ENCODE peak calls at places on chromosomes 6 and 20, in five cellular contexts. O is transverse colon, E is psoas muscle, P is ascending aorta, X is PC-3. W is an unnamed sample. For H3K36me3, the result is how much of the 10 kb centered on the place peaks cover.

GRCh38 chr6:43869091-43869710 is 99.2 kb downstream of the VEGFA start:
- DNase-seq in O (no peak), E (peak), P (no peak), X (no peak), W (no peak)

GRCh38 chr6:18504232-18504596 is 117.1 kb downstream of the RNF144B start:
- DNase-seq in O (no peak), E (no peak), P (no peak), X (no peak), W (no peak)

GRCh38 chr6:22848121-22848520 is 278.8 kb downstream of the HDGFL1 start:
- DNase-seq in O (no peak), E (no peak), P (no peak), X (no peak), W (no peak)

GRCh38 chr20:16864069-16864468 is 115.9 kb downstream of the OTOR start:
- DNase-seq in O (no peak), E (no peak), P (no peak), X (peak), W (no peak)

GRCh38 chr20:58709703-58710039 is 17.1 kb downstream of the NPEPL1 start:
- DNase-seq in O (no peak), E (no peak), P (no peak), X (no peak), W (no peak)

GRCh38 chr6:51983564-51983963 is 103.8 kb downstream of the PKHD1 start:
- DNase-seq in O (no peak), E (no peak), P (no peak), X (no peak), W (no peak)

GRCh38 chr6:117890172-117890571 is 16.9 kb upstream of the SLC35F1 start:
- DNase-seq in O (no peak), E (no peak), P (no peak), X (no peak), W (no peak)

GRCh38 chr6:145836170-145836569 is 21.6 kb upstream of the FBXO30 start:
- DNase-seq in O (no peak), E (no peak), P (no peak), X (peak), W (no peak)

GRCh38 chr6:18503588-18504231 is 116.6 kb downstream of the RNF144B start:
- DNase-seq in O (peak), E (no peak), P (no peak), X (peak), W (peak)

GRCh38 chr6:29129326-29130012 is 21.6 kb downstream of the OR2J3 start:
- DNase-seq in O (no peak), E (no peak), P (no peak), X (no peak), W (no peak)

GRCh38 chr20:45378191-45378590 is at the start of gene TP53TG5:
- DNase-seq in O (no peak), E (no peak), P (no peak), X (no peak), W (no peak)

GRCh38 chr6:149567846-149568585 is 1.8 kb downstream of the GINM1 start:
- DNase-seq in O (no peak), E (no peak), P (no peak), X (no peak), W (no peak)

GRCh38 chr20:37453836-37454235 is 67.2 kb upstream of the NNAT start:
- DNase-seq in O (no peak), E (no peak), P (no peak), X (no peak), W (no peak)

GRCh38 chr6:2505624-2506023 is 245.1 kb downstream of the MYLK4 start:
- DNase-seq in O (no peak), E (no peak), P (no peak), X (peak), W (no peak)

GRCh38 chr20:54680872-54681297 is 205.5 kb downstream of the DOK5 start:
- DNase-seq in O (peak), E (no peak), P (no peak), X (peak), W (no peak)

GRCh38 chr6:35181313-35181932 is 32.3 kb upstream of the SCUBE3 start:
- DNase-seq in O (no peak), E (no peak), P (no peak), X (peak), W (no peak)

DNA sequence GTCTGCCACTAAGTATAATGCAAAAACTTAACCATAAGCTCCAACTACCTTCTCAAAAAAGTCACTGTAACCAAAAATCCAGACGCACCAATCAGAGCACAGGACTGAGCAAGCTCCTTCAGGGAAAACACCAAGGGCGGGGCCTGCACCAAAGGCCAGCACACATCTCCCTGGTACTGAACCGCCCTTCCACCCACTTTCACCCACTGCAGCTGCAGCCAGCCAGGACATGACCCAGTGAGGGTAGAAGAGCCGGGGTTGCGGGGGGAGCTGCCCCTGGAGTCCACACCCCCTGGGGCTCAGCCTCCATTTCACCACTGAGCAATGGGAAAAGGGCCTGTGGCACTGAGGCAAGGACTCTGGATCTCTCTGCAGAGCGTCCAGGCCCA is 54.3 kb downstream of the TAF4 start:
- DNase-seq in O (no peak), E (no peak), P (no peak), X (no peak), W (no peak)
- H3K36me3 ChIP-seq in O (under half), E (half or more), P (half or more), X (under half), W (half or more)

DNA sequence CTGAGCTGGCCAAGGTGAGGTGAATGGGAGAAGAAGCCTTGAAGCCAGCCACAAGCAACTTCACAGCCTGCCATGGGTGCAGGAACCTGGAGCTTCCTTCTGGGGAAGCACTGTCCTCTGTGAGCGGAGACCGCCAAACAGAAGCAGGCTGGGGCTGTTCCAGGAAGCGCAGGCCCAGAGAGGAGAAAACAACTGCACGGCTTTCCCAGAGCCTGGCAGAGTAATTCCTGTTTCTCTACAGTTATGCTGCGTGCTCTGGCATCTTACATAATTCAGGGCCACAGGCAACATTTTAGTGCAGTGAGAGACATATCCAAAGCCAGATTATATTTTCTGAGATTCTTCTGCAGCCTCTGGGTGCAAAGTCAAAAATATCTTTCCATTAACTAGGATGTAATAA is 143.6 kb downstream of the F13A1 start:
- DNase-seq in O (no peak), E (no peak), P (no peak), X (no peak), W (no peak)
- H3K4me3 ChIP-seq in O (no peak), E (no peak), P (no peak), X (no peak), W (no peak)

GRCh38 chr6:15512126-15512525 is 150.7 kb downstream of the DTNBP1 start:
- DNase-seq in O (no peak), E (no peak), P (no peak), X (peak), W (no peak)
- H3K36me3 ChIP-seq in O (under half), E (under half), P (half or more), X (under half), W (half or more)

DNA sequence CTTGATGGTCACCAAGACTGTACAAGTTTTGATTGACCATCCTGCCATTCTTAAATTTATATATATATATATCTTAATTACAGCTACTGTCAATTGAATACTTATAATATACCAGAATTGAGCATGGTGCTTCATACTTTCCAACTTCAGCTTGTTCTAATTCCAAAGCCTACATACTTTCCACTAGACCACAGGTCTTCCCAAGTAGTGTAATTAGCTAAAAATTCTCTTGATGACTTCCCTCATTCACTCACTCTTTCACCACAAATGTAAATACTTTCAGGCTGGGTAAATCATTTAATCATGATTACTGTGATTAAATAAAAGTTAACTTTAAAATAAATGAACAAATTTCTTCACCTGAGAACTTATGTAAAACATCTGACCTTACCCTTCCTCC is 3.4 kb downstream of the ASF1A start:
- DNase-seq in O (no peak), E (no peak), P (no peak), X (no peak), W (no peak)
- H3K4me3 ChIP-seq in O (no peak), E (no peak), P (no peak), X (no peak), W (no peak)

GRCh38 chr6:150928882-150929281 is 63.4 kb downstream of the MTHFD1L start:
- DNase-seq in O (no peak), E (no peak), P (no peak), X (no peak), W (no peak)

GRCh38 chr6:150922137-150922536 is 56.6 kb downstream of the MTHFD1L start:
- DNase-seq in O (no peak), E (no peak), P (no peak), X (peak), W (no peak)

GRCh38 chr6:150929403-150929802 is 63.9 kb downstream of the MTHFD1L start:
- DNase-seq in O (no peak), E (no peak), P (no peak), X (no peak), W (no peak)

GRCh38 chr6:150925655-150925928 is 60.1 kb downstream of the MTHFD1L start:
- DNase-seq in O (no peak), E (no peak), P (no peak), X (no peak), W (no peak)

GRCh38 chr6:150924808-150925654 is 59.5 kb downstream of the MTHFD1L start:
- DNase-seq in O (no peak), E (no peak), P (no peak), X (no peak), W (no peak)
- H3K36me3 ChIP-seq in O (under half), E (under half), P (under half), X (under half), W (under half)

GRCh38 chr6:38695227-38695900 is 7.6 kb downstream of the GLO1 start:
- DNase-seq in O (no peak), E (no peak), P (no peak), X (no peak), W (no peak)
- H3K4me3 ChIP-seq in O (no peak), E (no peak), P (no peak), X (no peak), W (no peak)